ENCODE peak calls at places on chromosomes 16 and 17, in ten cellular contexts. S, C, K, U, R, Z, O, D, L and V are unnamed samples.

GRCh38 chr17:79213305-79213704 is 138.7 kb downstream of the ENGASE start:
- DNase-seq in S (no peak), C (no peak), K (no peak), U (no peak), R (no peak), Z (no peak), O (peak), D (no peak), L (no peak), V (no peak)

GRCh38 chr16:25051446-25052160 is 36.4 kb upstream of the ARHGAP17 start:
- DNase-seq in S (no peak), C (no peak), K (no peak), U (no peak), R (no peak), Z (peak), O (no peak), D (peak), L (no peak), V (no peak)

GRCh38 chr16:30366511-30366910 is 3.8 kb downstream of the TBC1D10B start:
- DNase-seq in S (no peak), C (no peak), K (no peak), U (no peak), R (no peak), Z (no peak), O (no peak), D (no peak), L (no peak), V (peak)

GRCh38 chr16:84464116-84464515 is 40.3 kb downstream of the MEAK7 start:
- DNase-seq in S (no peak), C (no peak), K (no peak), U (peak), R (no peak), Z (no peak), O (no peak), D (no peak), L (no peak), V (no peak)

GRCh38 chr16:82741073-82741615 is 114.4 kb downstream of the CDH13 start:
- DNase-seq in S (no peak), C (no peak), K (no peak), U (no peak), R (no peak), Z (no peak), O (no peak), D (peak), L (no peak), V (peak)

GRCh38 chr17:17063546-17064122 is 21.4 kb downstream of the MPRIP start:
- DNase-seq in S (no peak), C (no peak), K (no peak), U (no peak), R (no peak), Z (peak), O (peak), D (peak), L (no peak), V (no peak)

GRCh38 chr16:57892041-57892440 is 78.9 kb downstream of the CNGB1 start:
- DNase-seq in S (no peak), C (no peak), K (no peak), U (no peak), R (no peak), Z (no peak), O (no peak), D (peak), L (no peak), V (peak)

GRCh38 chr16:54210437-54211081 is 76.0 kb downstream of the IRX3 start:
- DNase-seq in S (no peak), C (no peak), K (no peak), U (no peak), R (no peak), Z (no peak), O (no peak), D (no peak), L (no peak), V (no peak)

GRCh38 chr17:4003131-4003500 is 38.9 kb upstream of the ATP2A3 start:
- DNase-seq in S (no peak), C (no peak), K (no peak), U (no peak), R (no peak), Z (no peak), O (peak), D (no peak), L (no peak), V (no peak)

GRCh38 chr17:12422632-12423031 is 243.1 kb upstream of the MYOCD start:
- DNase-seq in S (no peak), C (no peak), K (no peak), U (no peak), R (no peak), Z (no peak), O (no peak), D (no peak), L (no peak), V (no peak)

GRCh38 chr16:68884391-68884790 is 41.1 kb downstream of the TANGO6 start:
- DNase-seq in S (no peak), C (no peak), K (no peak), U (no peak), R (no peak), Z (no peak), O (no peak), D (no peak), L (no peak), V (no peak)

GRCh38 chr17:8294814-8295316 is 335 bp downstream of the SLC25A35 start:
- DNase-seq in S (no peak), C (no peak), K (no peak), U (no peak), R (peak), Z (no peak), O (no peak), D (no peak), L (no peak), V (no peak)

GRCh38 chr16:63361032-63361624 is 1324.9 kb upstream of the CDH8 start:
- DNase-seq in S (peak), C (peak), K (peak), U (no peak), R (peak), Z (no peak), O (no peak), D (peak), L (no peak), V (no peak)

GRCh38 chr17:68101992-68102758 is 66.6 kb downstream of the KPNA2 start:
- DNase-seq in S (no peak), C (no peak), K (peak), U (no peak), R (peak), Z (no peak), O (no peak), D (peak), L (peak), V (no peak)

GRCh38 chr17:20206068-20206467 is 196.9 kb downstream of the SPECC1 start:
- DNase-seq in S (no peak), C (peak), K (no peak), U (no peak), R (no peak), Z (no peak), O (no peak), D (no peak), L (no peak), V (no peak)

GRCh38 chr16:53863861-53864260 is 159.9 kb downstream of the FTO start:
- DNase-seq in S (no peak), C (no peak), K (no peak), U (no peak), R (no peak), Z (no peak), O (no peak), D (no peak), L (no peak), V (no peak)

GRCh38 chr17:17704931-17705330 is 23.7 kb downstream of the RAI1 start:
- DNase-seq in S (no peak), C (no peak), K (no peak), U (no peak), R (no peak), Z (no peak), O (no peak), D (no peak), L (no peak), V (no peak)

GRCh38 chr17:65537845-65538678 is 23.4 kb downstream of the AXIN2 start:
- DNase-seq in S (no peak), C (no peak), K (no peak), U (no peak), R (no peak), Z (no peak), O (no peak), D (no peak), L (no peak), V (no peak)

GRCh38 chr17:39706921-39707337 is 7.1 kb downstream of the ERBB2 start:
- DNase-seq in S (no peak), C (no peak), K (peak), U (no peak), R (no peak), Z (no peak), O (no peak), D (no peak), L (no peak), V (no peak)

GRCh38 chr16:20326336-20326735 is 977 bp downstream of the GP2 start:
- DNase-seq in S (no peak), C (no peak), K (peak), U (no peak), R (no peak), Z (no peak), O (no peak), D (no peak), L (no peak), V (no peak)

GRCh38 chr17:72386619-72387237 is 265.9 kb downstream of the SOX9 start:
- DNase-seq in S (no peak), C (no peak), K (no peak), U (no peak), R (no peak), Z (no peak), O (no peak), D (no peak), L (no peak), V (no peak)

GRCh38 chr17:72426948-72427760 is 306.3 kb downstream of the SOX9 start:
- DNase-seq in S (no peak), C (no peak), K (peak), U (no peak), R (no peak), Z (no peak), O (no peak), D (no peak), L (no peak), V (no peak)

GRCh38 chr17:19723967-19724366 is 7.6 kb upstream of the SLC47A2 start:
- DNase-seq in S (no peak), C (no peak), K (no peak), U (no peak), R (no peak), Z (no peak), O (no peak), D (peak), L (no peak), V (peak)

GRCh38 chr16:4664538-4665418 is 28.6 kb upstream of the NUDT16L1 start:
- DNase-seq in S (no peak), C (no peak), K (peak), U (no peak), R (no peak), Z (no peak), O (peak), D (peak), L (peak), V (no peak)

DNA sequence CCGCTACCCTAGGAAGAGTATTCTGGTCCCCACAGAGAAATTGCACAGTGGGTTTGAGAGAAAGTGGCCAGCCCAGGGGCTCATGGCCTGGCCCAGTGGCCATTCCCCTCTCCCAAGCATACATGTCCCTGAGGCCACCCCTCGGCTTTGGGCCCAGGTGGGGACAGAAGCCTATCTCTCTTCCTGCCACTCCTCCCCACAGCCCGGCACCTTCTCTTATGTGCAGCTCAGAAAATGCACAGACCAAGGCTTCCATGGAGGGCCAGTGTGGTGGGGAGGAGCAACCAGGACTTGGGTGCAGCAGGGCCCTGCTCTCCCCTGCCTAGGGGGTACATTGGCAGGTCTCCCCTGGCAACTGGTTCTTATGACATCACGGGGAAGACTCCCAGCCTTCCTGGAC is at the start of gene C16orf90:
- DNase-seq in S (no peak), C (no peak), K (no peak), U (no peak), R (no peak), Z (no peak), O (no peak), D (no peak), L (peak), V (no peak)
- H3K27ac ChIP-seq in S (no peak), C (no peak), K (no peak), U (no peak), R (no peak), Z (no peak), O (no peak), D (no peak), L (no peak), V (no peak)

DNA sequence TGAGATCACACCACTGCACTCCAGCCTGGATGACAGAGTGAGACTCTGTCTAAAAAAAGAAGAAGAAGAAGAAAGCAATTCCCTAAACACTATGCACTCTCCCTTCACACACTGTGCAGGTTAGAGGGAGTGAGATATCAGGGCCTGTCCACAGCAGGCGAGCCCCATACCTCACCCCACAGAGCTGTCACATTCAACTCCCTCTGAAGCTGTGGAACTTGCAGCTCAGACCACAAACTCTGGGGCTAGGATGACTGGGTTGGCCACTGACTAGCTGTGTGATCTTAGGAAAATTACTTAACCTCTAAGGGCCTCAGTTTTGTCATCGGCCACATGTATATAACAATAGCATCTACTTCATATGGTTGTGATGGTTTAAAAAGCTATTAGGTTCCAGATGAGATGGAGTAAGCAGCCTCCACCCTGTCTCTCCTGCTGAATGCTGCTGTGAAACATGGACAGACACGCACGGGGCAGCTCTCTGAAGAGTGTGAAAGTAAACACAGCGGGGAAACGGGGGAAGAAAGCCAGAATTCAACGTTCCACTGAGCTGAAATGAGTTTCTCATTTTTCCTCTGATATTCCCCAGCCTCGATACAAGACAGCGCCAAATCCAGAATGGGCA is 13.6 kb upstream of the PYY start:
- DNase-seq in S (no peak), C (no peak), K (no peak), U (no peak), R (no peak), Z (no peak), O (no peak), D (no peak), L (no peak), V (no peak)
- H3K27ac ChIP-seq in S (no peak), C (no peak), K (no peak), U (no peak), R (no peak), Z (no peak), O (no peak), D (no peak), L (no peak), V (no peak)

GRCh38 chr16:73058616-73059409 is 10.9 kb upstream of the ZFHX3 start:
- DNase-seq in S (peak), C (no peak), K (no peak), U (no peak), R (peak), Z (peak), O (no peak), D (peak), L (no peak), V (no peak)
- H3K27ac ChIP-seq in S (peak), C (peak), K (peak), U (peak), R (no peak), Z (peak), O (no peak), D (peak), L (no peak), V (peak)

GRCh38 chr17:28142355-28142754 is 99.9 kb downstream of the NLK start:
- DNase-seq in S (no peak), C (no peak), K (no peak), U (no peak), R (peak), Z (no peak), O (no peak), D (no peak), L (no peak), V (no peak)

GRCh38 chr17:28151001-28151400 is 108.5 kb downstream of the NLK start:
- DNase-seq in S (no peak), C (no peak), K (no peak), U (no peak), R (peak), Z (no peak), O (no peak), D (no peak), L (no peak), V (no peak)

GRCh38 chr17:28144019-28144418 is 101.5 kb downstream of the NLK start:
- DNase-seq in S (no peak), C (no peak), K (no peak), U (no peak), R (no peak), Z (no peak), O (no peak), D (no peak), L (no peak), V (no peak)

GRCh38 chr17:28145348-28145747 is 102.9 kb downstream of the NLK start:
- DNase-seq in S (peak), C (no peak), K (no peak), U (no peak), R (no peak), Z (no peak), O (no peak), D (no peak), L (no peak), V (no peak)

DNA sequence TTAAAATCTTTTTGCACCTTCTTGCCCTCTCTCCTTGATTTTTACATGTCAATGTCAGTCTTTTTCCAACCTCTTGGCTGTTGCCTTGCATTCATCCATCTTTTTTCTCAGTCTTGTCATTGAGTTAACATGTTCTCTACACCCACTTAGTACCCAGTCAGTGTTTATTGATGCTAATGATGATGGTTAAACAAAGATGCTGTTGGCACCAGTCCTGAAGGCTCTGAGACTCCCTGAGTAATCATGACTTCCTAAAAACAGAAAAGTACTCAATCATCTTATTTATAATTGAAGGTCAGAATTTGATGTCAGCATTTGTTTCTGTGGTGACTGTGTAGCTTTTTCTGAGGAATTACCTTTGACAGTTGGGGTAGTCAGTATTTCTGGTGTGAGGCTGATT is 104.5 kb downstream of the NLK start:
- DNase-seq in S (no peak), C (no peak), K (no peak), U (no peak), R (no peak), Z (no peak), O (no peak), D (no peak), L (no peak), V (no peak)
- H3K27ac ChIP-seq in S (no peak), C (no peak), K (no peak), U (no peak), R (no peak), Z (peak), O (no peak), D (no peak), L (no peak), V (no peak)

GRCh38 chr16:56450901-56451752 is at the start of the genes NUDT21 and OGFOD1:
- DNase-seq in S (peak), C (peak), K (peak), U (peak), R (peak), Z (peak), O (peak), D (peak), L (peak), V (peak)
- H3K27ac ChIP-seq in S (peak), C (peak), K (peak), U (peak), R (peak), Z (peak), O (no peak), D (peak), L (peak), V (peak)

DNA sequence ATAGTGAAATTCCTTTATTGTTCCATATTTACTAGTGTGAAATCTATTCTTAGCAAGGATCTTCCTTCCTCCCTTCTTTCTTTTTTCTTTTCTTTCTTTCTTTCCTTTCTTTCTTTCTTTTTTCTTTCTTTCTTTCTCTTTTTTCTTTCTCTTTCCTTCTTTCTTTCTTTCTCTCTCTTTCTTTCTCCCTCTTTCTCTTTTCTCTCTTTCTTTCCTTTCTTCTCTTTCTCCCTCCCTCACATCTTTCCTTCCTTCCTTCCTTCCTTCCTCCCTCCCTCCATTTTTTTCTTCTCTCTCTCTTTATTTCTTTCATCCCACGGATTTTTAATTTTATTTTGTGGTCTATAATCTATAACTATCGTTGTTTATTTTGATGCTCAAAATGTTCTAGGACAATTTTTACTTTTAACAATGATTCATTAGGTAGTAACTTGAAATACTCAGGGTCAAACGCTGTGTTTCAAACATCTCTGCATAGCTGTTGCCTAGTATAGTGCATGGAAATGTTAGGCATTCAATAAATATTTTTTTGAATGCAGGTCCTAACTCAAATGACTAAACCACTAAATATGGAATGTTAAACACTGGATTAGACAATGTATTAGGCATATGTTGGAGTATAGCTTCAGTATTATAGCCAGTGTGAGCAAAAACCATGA is 178.3 kb downstream of the MAP2K6 start:
- DNase-seq in S (no peak), C (no peak), K (no peak), U (no peak), R (no peak), Z (no peak), O (no peak), D (no peak), L (no peak), V (no peak)
- H3K27ac ChIP-seq in S (no peak), C (no peak), K (no peak), U (no peak), R (no peak), Z (no peak), O (no peak), D (no peak), L (no peak), V (no peak)

DNA sequence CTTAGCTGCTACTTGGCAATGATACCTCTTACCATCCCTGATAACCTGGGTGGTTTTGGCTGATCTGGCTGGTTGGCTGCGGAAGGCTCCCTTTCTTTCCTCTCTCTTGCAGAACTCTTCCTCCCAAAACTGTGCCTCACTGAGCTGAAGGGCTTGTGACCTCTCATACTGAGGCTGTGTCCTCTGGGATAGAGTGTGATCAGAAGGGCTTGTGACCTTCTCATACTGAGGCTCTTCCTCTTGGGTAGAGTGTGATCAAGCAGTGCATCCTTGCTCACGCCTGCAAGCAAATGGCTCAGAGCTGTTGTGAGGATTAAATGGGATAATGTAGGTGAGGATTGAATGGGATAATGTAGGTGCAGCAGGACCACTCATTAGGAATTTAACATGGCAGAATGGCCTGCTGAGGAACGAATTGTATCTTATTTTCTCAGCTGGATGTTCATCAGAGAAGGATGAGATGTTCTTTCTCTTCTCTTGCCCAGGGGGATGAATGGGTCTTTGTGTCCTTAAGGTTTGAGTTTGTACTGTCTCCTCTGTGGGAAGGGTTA is 130.2 kb upstream of the HS3ST2 start:
- DNase-seq in S (no peak), C (no peak), K (no peak), U (no peak), R (peak), Z (no peak), O (no peak), D (no peak), L (no peak), V (no peak)
- H3K27ac ChIP-seq in S (no peak), C (no peak), K (no peak), U (peak), R (peak), Z (no peak), O (no peak), D (no peak), L (no peak), V (no peak)